ENCODE peak calls at places on chromosomes 3 and 15, in four cellular contexts. Z is HCT116, O is SK-N-SH, G is MM.1S. Q is an unnamed sample.

GRCh38 chr3:159987291-159987711 is 1.3 kb upstream of the IL12A start:
- DNase-seq in G (peak; percentile 54), Z (no peak), O (no peak), Q (peak; percentile 60)

GRCh38 chr3:55322649-55323048 is 164.5 kb downstream of the WNT5A start:
- DNase-seq in O (no peak), Z (no peak), G (no peak), Q (no peak)

GRCh38 chr15:80693682-80694623 is 1.2 kb upstream of the ABHD17C start:
- DNase-seq in Z (no peak), G (peak; percentile 29), O (no peak), Q (peak; percentile 34)

GRCh38 chr3:133301194-133301593 is 98.7 kb upstream of the BFSP2 start:
- DNase-seq in Z (no peak), G (no peak), O (no peak), Q (peak; percentile 49)

GRCh38 chr3:117616213-117616612 is 906.6 kb downstream of the TUSC7 start:
- DNase-seq in G (no peak), Z (no peak), O (no peak), Q (no peak)

GRCh38 chr3:8712045-8712870 is 21.3 kb upstream of the CAV3 start:
- DNase-seq in O (no peak), G (no peak), Z (no peak), Q (peak; percentile 57)

GRCh38 chr15:52100807-52101206 is 11.8 kb downstream of the BCL2L10 start:
- DNase-seq in G (no peak), O (no peak), Z (peak; percentile 35), Q (peak; percentile 81)

GRCh38 chr3:123409443-123410148 is 39.3 kb downstream of the ADCY5 start:
- DNase-seq in G (no peak), O (no peak), Z (no peak), Q (peak; percentile 8)

GRCh38 chr15:96064351-96064756 is 266.1 kb upstream of the NR2F2 start:
- DNase-seq in G (no peak), O (no peak), Z (no peak), Q (no peak)

GRCh38 chr3:129663045-129663446 is 56.6 kb upstream of the PLXND1 start:
- DNase-seq in G (no peak), Z (peak; percentile 93), O (no peak), Q (peak; percentile 97)

GRCh38 chr3:46935168-46935858 is 41.2 kb downstream of the CCDC12 start:
- DNase-seq in Z (peak; percentile 65), O (peak; percentile 64), G (no peak), Q (peak; percentile 93)

DNA sequence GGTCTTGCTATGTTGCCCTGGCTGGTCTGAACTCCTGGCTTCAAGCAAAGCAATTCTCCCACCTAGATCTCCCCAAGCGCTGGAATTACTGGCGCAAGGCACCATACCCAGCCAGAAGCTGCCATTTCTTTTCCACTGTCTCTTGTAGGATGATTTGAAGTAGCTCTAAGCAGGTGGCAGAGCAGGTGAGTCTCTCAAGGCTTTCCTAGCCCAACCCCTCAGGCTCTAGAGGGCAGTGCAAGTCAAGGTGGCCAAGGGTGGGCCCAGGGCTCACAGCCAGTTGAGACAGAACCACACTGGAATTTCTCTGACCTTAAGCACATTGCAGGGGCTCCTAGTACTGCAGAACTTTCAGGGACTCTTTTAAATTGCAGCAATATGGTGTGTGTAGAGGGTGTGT is 15.6 kb upstream of the DAG1 start:
- DNase-seq in G (no peak), Z (peak; percentile 52), O (no peak), Q (peak; percentile 66)
- TF ChIP-seq CTCF in G (peak; percentile 18), Z (peak; percentile 74), O (no peak), Q (peak; percentile 65)

DNA sequence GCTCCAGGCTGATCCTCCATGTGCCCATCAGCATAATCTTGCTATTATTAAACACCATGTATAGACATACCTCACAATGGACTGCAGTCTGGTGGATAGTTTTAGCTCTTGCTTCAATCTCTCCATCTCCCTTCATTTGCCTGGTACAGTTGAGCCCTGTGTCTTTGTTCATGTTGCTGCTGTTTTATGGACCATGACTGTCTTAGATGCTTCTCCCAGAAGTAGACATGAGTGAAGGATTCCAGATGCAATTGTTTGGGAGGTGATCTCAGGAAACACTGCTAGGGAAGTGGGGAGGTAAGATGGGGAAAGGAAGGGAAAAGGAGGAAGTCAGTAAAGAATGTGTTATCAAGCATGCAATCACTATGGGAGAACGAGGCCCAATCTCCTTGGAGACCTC is 36.3 kb upstream of the CTNNB1 start:
- DNase-seq in Z (no peak), O (no peak), G (no peak), Q (no peak)
- H3K9me2 ChIP-seq in Z (no peaks in the 10 kb centered on the region), O (no peaks in the 10 kb centered on the region), G (no peaks in the 10 kb centered on the region), Q (no peaks in the 10 kb centered on the region)

GRCh38 chr15:100129677-100130076 is 212.1 kb downstream of the ADAMTS17 start:
- DNase-seq in O (no peak), Z (peak; percentile 15), G (no peak), Q (peak; percentile 14)

GRCh38 chr15:100131321-100132224 is 210.2 kb downstream of the ADAMTS17 start:
- DNase-seq in O (no peak), Z (no peak), G (peak; percentile 55), Q (peak; percentile 56)

GRCh38 chr15:100133981-100134711 is 207.6 kb downstream of the ADAMTS17 start:
- DNase-seq in Z (no peak), O (no peak), G (no peak), Q (no peak)

GRCh38 chr15:100133001-100133400 is 208.8 kb downstream of the ADAMTS17 start:
- DNase-seq in G (no peak), O (no peak), Z (no peak), Q (no peak)

DNA sequence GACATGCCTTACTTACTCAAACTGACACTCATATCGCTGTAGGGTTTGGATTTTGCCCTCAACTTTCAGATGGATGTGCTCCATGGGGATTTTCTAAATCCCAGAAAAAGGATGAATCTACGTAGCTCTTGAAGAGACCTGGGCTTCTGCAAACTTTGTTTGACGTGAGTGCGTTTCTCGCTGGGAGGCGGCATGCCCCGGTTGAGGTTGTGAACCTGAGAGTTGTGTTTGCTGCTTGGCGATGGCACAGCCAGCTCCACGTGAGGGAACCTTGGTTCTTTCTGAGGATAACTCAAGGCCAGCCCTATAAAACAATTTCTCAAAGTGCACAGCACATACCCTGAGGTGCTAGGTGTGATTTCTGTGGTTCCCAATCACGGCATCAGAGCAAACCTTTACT is 209.5 kb downstream of the ADAMTS17 start:
- DNase-seq in O (no peak), Z (no peak), G (no peak), Q (no peak)
- H3K9ac ChIP-seq in O (no peak overlapping the region), Z (no peak overlapping the region), G (no peak overlapping the region), Q (no peak overlapping the region)

DNA sequence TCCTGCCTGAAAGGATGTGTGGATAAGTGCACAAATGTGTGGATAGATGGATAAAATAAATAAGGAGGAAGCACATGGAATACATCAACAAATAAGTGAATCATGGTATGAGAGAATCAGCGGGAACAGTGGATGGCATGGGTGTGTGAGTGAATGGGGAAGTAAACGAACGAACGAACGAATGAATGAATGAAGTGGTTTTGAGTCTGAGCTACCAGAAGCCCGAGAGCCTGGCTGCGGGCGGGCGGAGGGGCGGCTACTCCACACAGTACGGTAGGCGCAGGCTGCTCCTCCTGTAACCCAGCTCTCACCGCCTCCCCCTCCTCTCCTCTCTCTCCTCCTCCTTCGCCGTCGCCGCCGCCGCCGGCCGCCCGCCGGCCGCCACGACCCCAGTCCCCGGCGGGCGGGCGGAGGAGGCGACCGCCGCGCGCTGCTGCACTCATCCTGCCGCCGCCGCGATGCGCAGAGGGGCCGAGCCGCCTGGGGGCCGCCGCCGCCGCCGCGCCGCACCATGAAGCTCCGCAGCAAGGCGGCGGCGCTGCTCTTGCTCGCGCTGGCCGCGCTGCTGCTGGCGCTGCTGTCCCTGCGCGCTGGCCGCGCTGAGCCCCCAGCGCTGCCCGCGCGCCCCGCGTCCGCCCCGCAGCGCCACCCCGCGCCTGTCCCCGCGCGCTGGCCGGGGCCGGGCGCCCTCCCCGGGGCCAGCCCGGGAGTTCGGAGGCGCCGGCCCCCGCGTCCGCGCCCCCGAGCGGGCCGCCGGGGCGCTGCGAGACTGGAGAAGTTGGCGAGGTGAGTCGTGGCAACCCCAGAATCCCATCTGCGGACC is at the start of gene GXYLT2:
- DNase-seq in O (peak; percentile 89), G (peak; percentile 32), Z (no peak), Q (peak; percentile 58)
- TF ChIP-seq CTCF in O (no peak), G (no peak), Z (no peak), Q (no peak)

GRCh38 chr15:58117619-58118018 is 20.6 kb upstream of the AQP9 start:
- DNase-seq in G (no peak), Z (no peak), O (no peak), Q (no peak)
- H3K9me2 ChIP-seq in G (no peaks in the 10 kb centered on the region), Z (no peaks in the 10 kb centered on the region), O (no peaks in the 10 kb centered on the region), Q (no peaks in the 10 kb centered on the region)

GRCh38 chr3:196640501-196640968 is 1.0 kb downstream of the NRROS start:
- DNase-seq in G (peak; percentile 18), O (no peak), Z (no peak), Q (no peak)
- H3K9ac ChIP-seq in G (peak overlapping the region; percentile 86), O (no peak overlapping the region), Z (no peak overlapping the region), Q (no peak overlapping the region)

Q was measured in PC-3.